ENCODE peak calls at places on chromosomes 2 and 18, in four cellular contexts. One of them, this sample, is unnamed.

GRCh38 chr2:237025090-237025865 is 60.4 kb upstream of the COPS8 start:
- DNase-seq in thyroid gland: no peak
- DNase-seq in dorsolateral prefrontal cortex: no peak
- DNase-seq in kidney epithelial cell: peak; percentile 29
- DNase-seq in this sample: peak; percentile 32

GRCh38 chr18:10245517-10246175 is 208.8 kb upstream of the APCDD1 start:
- DNase-seq in thyroid gland: no peak
- DNase-seq in dorsolateral prefrontal cortex: no peak
- DNase-seq in kidney epithelial cell: no peak
- DNase-seq in this sample: no peak

GRCh38 chr2:153360239-153360638 is 118.3 kb downstream of the RPRM start:
- DNase-seq in thyroid gland: no peak
- DNase-seq in dorsolateral prefrontal cortex: no peak
- DNase-seq in kidney epithelial cell: no peak
- DNase-seq in this sample: no peak

GRCh38 chr18:49878996-49879585 is 65.8 kb upstream of the ACAA2 start:
- DNase-seq in thyroid gland: no peak
- DNase-seq in dorsolateral prefrontal cortex: no peak
- DNase-seq in kidney epithelial cell: no peak
- DNase-seq in this sample: no peak

GRCh38 chr2:54722641-54723299 is 692 bp upstream of the EML6 start:
- DNase-seq in thyroid gland: no peak
- DNase-seq in dorsolateral prefrontal cortex: no peak
- DNase-seq in kidney epithelial cell: no peak
- DNase-seq in this sample: no peak

GRCh38 chr2:168392031-168392430 is 64.0 kb upstream of the CERS6 start:
- DNase-seq in thyroid gland: no peak
- DNase-seq in dorsolateral prefrontal cortex: no peak
- DNase-seq in kidney epithelial cell: no peak
- DNase-seq in this sample: no peak

GRCh38 chr2:64063454-64063853 is 44.2 kb upstream of the VPS54 start:
- DNase-seq in thyroid gland: no peak
- DNase-seq in dorsolateral prefrontal cortex: no peak
- DNase-seq in kidney epithelial cell: no peak
- DNase-seq in this sample: no peak

GRCh38 chr2:160836755-160837154 is 323.5 kb upstream of the TANK start:
- DNase-seq in thyroid gland: no peak
- DNase-seq in dorsolateral prefrontal cortex: no peak
- DNase-seq in kidney epithelial cell: peak; percentile 60
- DNase-seq in this sample: peak; percentile 90

GRCh38 chr2:85705680-85706039 is 11.5 kb downstream of the GNLY start:
- DNase-seq in thyroid gland: peak; percentile 79
- DNase-seq in dorsolateral prefrontal cortex: no peak
- DNase-seq in kidney epithelial cell: peak; percentile 97
- DNase-seq in this sample: peak; percentile 91

GRCh38 chr2:43880471-43880870 is 41.7 kb downstream of the ABCG8 start:
- DNase-seq in thyroid gland: no peak
- DNase-seq in dorsolateral prefrontal cortex: no peak
- DNase-seq in kidney epithelial cell: no peak
- DNase-seq in this sample: no peak

GRCh38 chr18:76943542-76944339 is 121.4 kb downstream of the ZNF236 start:
- DNase-seq in thyroid gland: no peak
- DNase-seq in dorsolateral prefrontal cortex: no peak
- DNase-seq in kidney epithelial cell: no peak
- DNase-seq in this sample: peak; percentile 60

GRCh38 chr2:119246884-119247843 is 23.5 kb downstream of the STEAP3 start:
- DNase-seq in thyroid gland: no peak
- DNase-seq in dorsolateral prefrontal cortex: peak; percentile 32
- DNase-seq in kidney epithelial cell: no peak
- DNase-seq in this sample: no peak

GRCh38 chr2:160247295-160247694 is 47.2 kb upstream of the ITGB6 start:
- DNase-seq in thyroid gland: no peak
- DNase-seq in dorsolateral prefrontal cortex: no peak
- DNase-seq in kidney epithelial cell: no peak
- DNase-seq in this sample: no peak

GRCh38 chr18:27577265-27577664 is 392.2 kb upstream of the CHST9 start:
- DNase-seq in thyroid gland: no peak
- DNase-seq in dorsolateral prefrontal cortex: no peak
- DNase-seq in kidney epithelial cell: no peak
- DNase-seq in this sample: no peak

GRCh38 chr18:2917255-2918047 is 70.6 kb downstream of the EMILIN2 start:
- DNase-seq in thyroid gland: peak; percentile 76
- DNase-seq in dorsolateral prefrontal cortex: no peak
- DNase-seq in kidney epithelial cell: no peak
- DNase-seq in this sample: no peak

GRCh38 chr2:84055816-84056215 is 403.3 kb downstream of the SUCLG1 start:
- DNase-seq in thyroid gland: no peak
- DNase-seq in dorsolateral prefrontal cortex: no peak
- DNase-seq in kidney epithelial cell: no peak
- DNase-seq in this sample: no peak

GRCh38 chr2:222569826-222570225 is 86.1 kb downstream of the FARSB start:
- DNase-seq in thyroid gland: no peak
- DNase-seq in dorsolateral prefrontal cortex: no peak
- DNase-seq in kidney epithelial cell: no peak
- DNase-seq in this sample: no peak

GRCh38 chr2:14978836-14979235 is 346.3 kb downstream of the LRATD1 start:
- DNase-seq in thyroid gland: no peak
- DNase-seq in dorsolateral prefrontal cortex: no peak
- DNase-seq in kidney epithelial cell: no peak
- DNase-seq in this sample: no peak

GRCh38 chr2:169107645-169108044 is 38.3 kb downstream of the DHRS9 start:
- DNase-seq in thyroid gland: no peak
- DNase-seq in dorsolateral prefrontal cortex: no peak
- DNase-seq in kidney epithelial cell: no peak
- DNase-seq in this sample: no peak

GRCh38 chr18:3541549-3542386 is 91.8 kb downstream of the TGIF1 start:
- DNase-seq in thyroid gland: no peak
- DNase-seq in dorsolateral prefrontal cortex: no peak
- DNase-seq in kidney epithelial cell: no peak
- DNase-seq in this sample: no peak

GRCh38 chr18:76256897-76257500 is 238.0 kb downstream of the ZNF516 start:
- DNase-seq in thyroid gland: peak; percentile 27
- DNase-seq in dorsolateral prefrontal cortex: peak; percentile 58
- DNase-seq in kidney epithelial cell: peak; percentile 25
- DNase-seq in this sample: peak; percentile 30

GRCh38 chr2:239230318-239231052 is 170.3 kb downstream of the HDAC4 start:
- DNase-seq in thyroid gland: no peak
- DNase-seq in dorsolateral prefrontal cortex: no peak
- DNase-seq in kidney epithelial cell: no peak
- DNase-seq in this sample: no peak

GRCh38 chr2:225182126-225182525 is 139.9 kb upstream of the DOCK10 start:
- DNase-seq in thyroid gland: no peak
- DNase-seq in dorsolateral prefrontal cortex: no peak
- DNase-seq in kidney epithelial cell: no peak
- DNase-seq in this sample: no peak

GRCh38 chr2:221529943-221530652 is 42.0 kb downstream of the EPHA4 start:
- DNase-seq in thyroid gland: no peak
- DNase-seq in dorsolateral prefrontal cortex: no peak
- DNase-seq in kidney epithelial cell: peak; percentile 63
- DNase-seq in this sample: peak; percentile 63

GRCh38 chr2:3575534-3576324 is 669 bp downstream of the RPS7 start:
- DNase-seq in thyroid gland: peak; percentile 15
- DNase-seq in dorsolateral prefrontal cortex: no peak
- DNase-seq in kidney epithelial cell: no peak
- DNase-seq in this sample: no peak

GRCh38 chr2:9594361-9595063 is 36.3 kb downstream of the YWHAQ start:
- DNase-seq in thyroid gland: peak; percentile 56
- DNase-seq in dorsolateral prefrontal cortex: no peak
- DNase-seq in kidney epithelial cell: peak; percentile 90
- DNase-seq in this sample: peak; percentile 50

GRCh38 chr2:61670591-61671503 is 132.7 kb upstream of the XPO1 start:
- DNase-seq in thyroid gland: peak; percentile 36
- DNase-seq in dorsolateral prefrontal cortex: peak; percentile 43
- DNase-seq in kidney epithelial cell: peak; percentile 23
- DNase-seq in this sample: no peak

GRCh38 chr2:23482607-23483006 is 97.6 kb downstream of the KLHL29 start:
- DNase-seq in thyroid gland: no peak
- DNase-seq in dorsolateral prefrontal cortex: no peak
- DNase-seq in kidney epithelial cell: no peak
- DNase-seq in this sample: no peak

GRCh38 chr2:161843936-161844335 is 219.7 kb downstream of the SLC4A10 start:
- DNase-seq in thyroid gland: no peak
- DNase-seq in dorsolateral prefrontal cortex: no peak
- DNase-seq in kidney epithelial cell: no peak
- DNase-seq in this sample: no peak

GRCh38 chr2:212904646-212905045 is 246.8 kb downstream of the IKZF2 start:
- DNase-seq in thyroid gland: no peak
- DNase-seq in dorsolateral prefrontal cortex: no peak
- DNase-seq in kidney epithelial cell: no peak
- DNase-seq in this sample: no peak

GRCh38 chr2:172639823-172640222 is 83.9 kb downstream of the PDK1 start:
- DNase-seq in thyroid gland: no peak
- DNase-seq in dorsolateral prefrontal cortex: no peak
- DNase-seq in kidney epithelial cell: peak; percentile 34
- DNase-seq in this sample: peak; percentile 82

GRCh38 chr2:144201868-144202468 is 318.0 kb downstream of the ZEB2 start:
- DNase-seq in thyroid gland: no peak
- DNase-seq in dorsolateral prefrontal cortex: no peak
- DNase-seq in kidney epithelial cell: no peak
- DNase-seq in this sample: no peak

GRCh38 chr2:18701981-18702380 is 112.6 kb upstream of the NT5C1B start:
- DNase-seq in thyroid gland: no peak
- DNase-seq in dorsolateral prefrontal cortex: no peak
- DNase-seq in kidney epithelial cell: peak; percentile 37
- DNase-seq in this sample: peak; percentile 36

GRCh38 chr2:219737270-219737691 is 109.9 kb downstream of the SLC4A3 start:
- DNase-seq in thyroid gland: no peak
- DNase-seq in dorsolateral prefrontal cortex: no peak
- DNase-seq in kidney epithelial cell: no peak
- DNase-seq in this sample: peak; percentile 11

GRCh38 chr2:44188696-44189095 is 20.0 kb downstream of the PPM1B start:
- DNase-seq in thyroid gland: no peak
- DNase-seq in dorsolateral prefrontal cortex: no peak
- DNase-seq in kidney epithelial cell: no peak
- DNase-seq in this sample: no peak

GRCh38 chr2:121689356-121689755 is 40.1 kb upstream of the CLASP1 start:
- DNase-seq in thyroid gland: peak; percentile 29
- DNase-seq in dorsolateral prefrontal cortex: no peak
- DNase-seq in kidney epithelial cell: no peak
- DNase-seq in this sample: peak; percentile 18

GRCh38 chr2:96637385-96638143 is 548 bp downstream of the KANSL3 start:
- DNase-seq in thyroid gland: peak; percentile 85
- DNase-seq in dorsolateral prefrontal cortex: peak; percentile 60
- DNase-seq in kidney epithelial cell: peak; percentile 50
- DNase-seq in this sample: peak; percentile 48

GRCh38 chr2:181371782-181372292 is 85.3 kb upstream of the ITGA4 start:
- DNase-seq in thyroid gland: no peak
- DNase-seq in dorsolateral prefrontal cortex: no peak
- DNase-seq in kidney epithelial cell: no peak
- DNase-seq in this sample: no peak

DNA sequence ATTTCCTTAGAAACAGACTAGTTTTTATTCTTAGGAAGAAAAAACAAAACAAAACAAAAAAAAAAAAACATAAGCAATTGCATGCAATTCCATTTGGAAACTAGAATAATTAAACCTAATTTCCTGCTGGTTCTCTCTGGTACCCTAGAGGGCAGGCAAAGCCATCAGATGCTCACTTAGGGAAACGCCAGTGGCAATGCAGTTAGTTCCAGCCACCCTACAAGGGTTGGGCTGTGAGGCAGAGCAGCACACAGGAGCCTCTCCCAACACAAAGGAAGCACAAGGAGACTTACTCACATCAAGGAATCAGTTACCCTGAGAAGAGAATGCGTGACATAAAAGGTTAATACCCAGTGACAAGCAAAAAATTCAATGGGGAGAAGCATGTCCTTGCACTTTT is 28.8 kb downstream of the CCDC93 start:
- DNase-seq in thyroid gland: no peak
- DNase-seq in dorsolateral prefrontal cortex: no peak
- DNase-seq in kidney epithelial cell: no peak
- DNase-seq in this sample: no peak
- TF ChIP-seq CTCF in thyroid gland: no peak
- TF ChIP-seq CTCF in dorsolateral prefrontal cortex: no peak
- TF ChIP-seq CTCF in kidney epithelial cell: peak; percentile 3
- TF ChIP-seq CTCF in this sample: no peak

GRCh38 chr2:46942143-46942526 is 26.5 kb upstream of the MCFD2 start:
- DNase-seq in thyroid gland: peak; percentile 58
- DNase-seq in dorsolateral prefrontal cortex: no peak
- DNase-seq in kidney epithelial cell: no peak
- DNase-seq in this sample: no peak

GRCh38 chr2:46936566-46936965 is 21.0 kb upstream of the MCFD2 start:
- DNase-seq in thyroid gland: no peak
- DNase-seq in dorsolateral prefrontal cortex: no peak
- DNase-seq in kidney epithelial cell: no peak
- DNase-seq in this sample: no peak

GRCh38 chr2:46937457-46937856 is 21.9 kb upstream of the MCFD2 start:
- DNase-seq in thyroid gland: no peak
- DNase-seq in dorsolateral prefrontal cortex: no peak
- DNase-seq in kidney epithelial cell: no peak
- DNase-seq in this sample: no peak

GRCh38 chr2:46942891-46943626 is 27.5 kb upstream of the MCFD2 start:
- DNase-seq in thyroid gland: no peak
- DNase-seq in dorsolateral prefrontal cortex: no peak
- DNase-seq in kidney epithelial cell: no peak
- DNase-seq in this sample: no peak

DNA sequence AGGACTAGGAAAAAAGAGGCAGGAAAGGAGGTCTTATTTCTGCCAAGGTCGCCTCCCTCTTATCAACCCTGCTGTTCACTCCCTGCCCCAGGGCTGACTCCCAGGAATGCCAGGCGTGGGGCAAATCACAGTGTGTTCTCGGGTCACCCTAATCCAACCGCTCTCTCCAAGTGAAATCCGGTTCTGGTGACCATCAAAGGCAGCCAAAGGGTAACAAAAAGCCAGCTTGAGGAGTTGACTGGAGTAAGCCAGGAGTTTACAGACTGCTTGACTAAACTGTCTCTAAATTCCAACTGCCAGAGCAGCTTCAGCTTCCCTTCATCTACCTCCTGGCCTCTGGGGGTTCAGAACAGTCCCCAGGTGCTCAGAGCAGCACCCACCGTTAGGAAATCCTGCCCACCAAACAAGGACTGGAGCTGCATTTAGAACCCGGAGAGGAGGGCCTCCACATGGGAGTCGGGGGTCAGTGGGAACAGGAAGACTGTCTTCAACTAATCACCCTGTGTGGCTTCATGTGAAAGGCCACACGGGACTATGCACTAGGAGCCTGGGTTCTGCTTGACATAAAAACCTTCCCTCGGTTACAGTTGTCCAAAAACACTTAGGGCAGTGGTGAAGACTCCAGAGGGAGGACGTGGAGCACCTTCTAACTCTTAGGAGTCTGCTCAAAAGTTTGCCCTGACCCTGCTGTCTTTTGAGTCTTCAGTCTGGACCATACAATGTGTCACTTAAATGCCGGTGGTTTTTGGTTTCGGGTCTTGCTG is 24.2 kb upstream of the MCFD2 start:
- DNase-seq in thyroid gland: peak; percentile 53
- DNase-seq in dorsolateral prefrontal cortex: no peak
- DNase-seq in kidney epithelial cell: no peak
- DNase-seq in this sample: no peak
- H3K4me3 ChIP-seq in thyroid gland: no peak overlapping the region
- H3K4me3 ChIP-seq in dorsolateral prefrontal cortex: no peak overlapping the region
- H3K4me3 ChIP-seq in kidney epithelial cell: no peak overlapping the region
- H3K4me3 ChIP-seq in this sample: peak overlapping the region; percentile 15

GRCh38 chr2:217943379-217944321 is 59.1 kb downstream of the TNS1 start:
- DNase-seq in thyroid gland: peak; percentile 90
- DNase-seq in dorsolateral prefrontal cortex: peak; percentile 79
- DNase-seq in kidney epithelial cell: no peak
- DNase-seq in this sample: no peak
- TF ChIP-seq CTCF in thyroid gland: peak; percentile 16
- TF ChIP-seq CTCF in dorsolateral prefrontal cortex: peak; percentile 50
- TF ChIP-seq CTCF in kidney epithelial cell: peak; percentile 56
- TF ChIP-seq CTCF in this sample: peak; percentile 34

GRCh38 chr18:62523631-62524442 is 1.0 kb downstream of the ZCCHC2 start:
- DNase-seq in thyroid gland: peak; percentile 68
- DNase-seq in dorsolateral prefrontal cortex: peak; percentile 42
- DNase-seq in kidney epithelial cell: no peak
- DNase-seq in this sample: no peak
- H3K4me3 ChIP-seq in thyroid gland: peak overlapping the region; percentile 29
- H3K4me3 ChIP-seq in dorsolateral prefrontal cortex: peak overlapping the region; percentile 89
- H3K4me3 ChIP-seq in kidney epithelial cell: peak overlapping the region; percentile 63
- H3K4me3 ChIP-seq in this sample: peak overlapping the region; percentile 75

This sample was measured in AG04450.